ENCODE peak calls at places on chromosomes 4 and X, in six cellular contexts. Q is SJSA1, J is mesenchymal stem cell, P is cardiac muscle cell, V is left ventricle myocardium inferior, W is neural progenitor cell. A is an unnamed sample.

GRCh38 chrX:13824746-13825145 is 7.9 kb upstream of the GPM6B start:
- DNase-seq in J (no peak), P (no peak), Q (no peak), W (no peak), V (no peak), A (no peak)

GRCh38 chrX:153662266-153662665 is 11.3 kb downstream of the PNCK start:
- DNase-seq in J (peak; percentile 22), V (peak; percentile 43), Q (no peak), P (peak; percentile 33), W (peak; percentile 64), A (peak; percentile 65)

GRCh38 chr4:124206779-124207605 is 505.5 kb downstream of the ANKRD50 start:
- DNase-seq in Q (no peak), V (no peak), W (no peak), J (peak; percentile 80), P (peak; percentile 44), A (no peak)

GRCh38 chr4:65791111-65791806 is 121.0 kb upstream of the EPHA5 start:
- DNase-seq in V (no peak), J (no peak), W (no peak), Q (no peak), P (no peak), A (no peak)

GRCh38 chr4:108247511-108248088 is 78.9 kb upstream of the LEF1 start:
- DNase-seq in J (peak; percentile 33), P (no peak), V (no peak), W (peak; percentile 69), Q (no peak), A (no peak)

GRCh38 chr4:154562697-154563254 is at the start of gene FGB:
- DNase-seq in V (no peak), Q (no peak), J (no peak), P (no peak), W (no peak), A (no peak)

GRCh38 chr4:176840166-176840565 is 47.4 kb upstream of the VEGFC start:
- DNase-seq in V (no peak), W (no peak), P (peak; percentile 70), J (peak; percentile 77), Q (peak; percentile 47), A (no peak)

GRCh38 chrX:12118134-12118533 is 20.1 kb upstream of the FRMPD4 start:
- DNase-seq in V (no peak), W (no peak), J (peak; percentile 14), Q (no peak), P (no peak), A (no peak)

GRCh38 chr4:168803727-168804126 is 206.3 kb downstream of the CBR4 start:
- DNase-seq in W (peak; percentile 55), V (no peak), Q (peak; percentile 80), P (peak; percentile 74), J (peak; percentile 82), A (no peak)

GRCh38 chr4:101184668-101185067 is 162.7 kb downstream of the PPP3CA start:
- DNase-seq in J (no peak), W (peak; percentile 27), P (no peak), V (no peak), Q (no peak), A (no peak)

GRCh38 chr4:185634066-185634652 is 98.9 kb upstream of the PDLIM3 start:
- DNase-seq in Q (no peak), V (no peak), J (no peak), W (peak; percentile 16), P (no peak), A (no peak)

GRCh38 chrX:11437642-11438379 is 144.6 kb downstream of the AMELX start:
- DNase-seq in P (peak; percentile 80), J (peak; percentile 60), Q (no peak), W (no peak), V (peak; percentile 50), A (peak; percentile 51)

GRCh38 chr4:6955261-6955911 is 45.8 kb downstream of the TBC1D14 start:
- DNase-seq in V (no peak), J (no peak), Q (no peak), P (no peak), W (no peak), A (peak; percentile 81)

GRCh38 chr4:21949073-21949457 is 493 bp upstream of the KCNIP4 start:
- DNase-seq in P (peak; percentile 17), W (peak; percentile 46), V (no peak), J (no peak), Q (no peak), A (no peak)

GRCh38 chr4:185771696-185772390 is 40.2 kb downstream of the SORBS2 start:
- DNase-seq in J (no peak), V (no peak), W (no peak), P (peak; percentile 19), Q (no peak), A (no peak)

GRCh38 chrX:151386838-151387459 is 10.1 kb upstream of the VMA21 start:
- DNase-seq in P (peak; percentile 1), V (peak; percentile 22), W (no peak), Q (no peak), J (no peak), A (no peak)

GRCh38 chr4:128241425-128241913 is 46.1 kb downstream of the PGRMC2 start:
- DNase-seq in W (no peak), Q (peak; percentile 95), V (no peak), P (peak; percentile 95), J (peak; percentile 92), A (no peak)

GRCh38 chr4:98566491-98567008 is 91.9 kb downstream of the TSPAN5 start:
- DNase-seq in V (no peak), J (peak; percentile 62), P (peak; percentile 58), W (no peak), Q (no peak), A (no peak)

GRCh38 chr4:20272411-20272872 is 20.7 kb downstream of the SLIT2 start:
- DNase-seq in W (no peak), Q (no peak), V (no peak), P (no peak), J (peak; percentile 60), A (no peak)

GRCh38 chr4:151324449-151325319 is 721 bp downstream of the SH3D19 start:
- DNase-seq in P (peak; percentile 25), V (peak; percentile 29), W (peak; percentile 89), J (peak; percentile 87), Q (peak; percentile 53), A (peak; percentile 50)

GRCh38 chr4:37244583-37245390 is at the start of gene NWD2:
- DNase-seq in V (no peak), P (peak; percentile 7), J (peak; percentile 8), Q (no peak), W (peak; percentile 74), A (peak; percentile 46)

GRCh38 chr4:184534511-184535391 is 60.4 kb upstream of the IRF2 start:
- DNase-seq in Q (no peak), W (no peak), J (peak; percentile 79), P (peak; percentile 85), V (no peak), A (no peak)

GRCh38 chrX:146934256-146934655 is 119.7 kb upstream of the CXorf51A start:
- DNase-seq in V (no peak), J (no peak), Q (no peak), W (no peak), P (no peak), A (no peak)

GRCh38 chr4:629916-630641 is 4.7 kb downstream of the PDE6B start:
- DNase-seq in Q (no peak), P (no peak), J (no peak), W (no peak), V (peak; percentile 5), A (no peak)

GRCh38 chrX:36908801-36909403 is 99.3 kb upstream of the FAM47C start:
- DNase-seq in P (peak; percentile 40), Q (no peak), V (no peak), J (peak; percentile 26), W (peak; percentile 26), A (no peak)

GRCh38 chrX:10360121-10360520 is 203.3 kb downstream of the CLCN4 start:
- DNase-seq in J (no peak), P (peak; percentile 16), V (peak; percentile 18), W (peak; percentile 2), Q (no peak), A (no peak)

GRCh38 chrX:31743004-31743403 is 671.2 kb upstream of the FTHL17 start:
- DNase-seq in W (no peak), P (no peak), Q (no peak), J (no peak), V (no peak), A (no peak)

GRCh38 chrX:72307646-72308051 is 1.9 kb upstream of the CITED1 start:
- DNase-seq in Q (no peak), W (peak; percentile 33), V (no peak), J (no peak), P (no peak), A (no peak)

GRCh38 chrX:72306851-72307645 is 1.3 kb upstream of the CITED1 start:
- DNase-seq in J (peak; percentile 73), V (peak; percentile 46), W (peak; percentile 79), Q (peak; percentile 62), P (peak; percentile 70), A (peak; percentile 72)

GRCh38 chrX:72306085-72306801 is 529 bp upstream of the CITED1 start:
- DNase-seq in P (no peak), J (peak; percentile 13), V (no peak), Q (no peak), W (peak; percentile 54), A (no peak)

GRCh38 chrX:72305286-72306084 is at the start of gene CITED1:
- DNase-seq in Q (no peak), P (no peak), J (peak; percentile 18), W (peak; percentile 54), V (no peak), A (peak; percentile 41)

GRCh38 chrX:72304877-72305276 is 837 bp downstream of the CITED1 start:
- DNase-seq in V (no peak), W (peak; percentile 59), Q (no peak), J (peak; percentile 11), P (no peak), A (no peak)
- H3K4me1 ChIP-seq in V (peaks cover 38% of the 10 kb centered on the region), W (no peaks in the 10 kb centered on the region), Q (peaks cover 28% of the 10 kb centered on the region), J (peaks cover 19% of the 10 kb centered on the region), P (no peaks in the 10 kb centered on the region), A (peaks cover 22% of the 10 kb centered on the region)

GRCh38 chr4:4837921-4838601 is 21.4 kb upstream of the MSX1 start:
- DNase-seq in J (no peak), Q (no peak), W (peak; percentile 69), V (no peak), P (no peak), A (no peak)
- H3K4me3 ChIP-seq in J (no peak overlapping the region), Q (no peak overlapping the region), W (no peak overlapping the region), V (no peak overlapping the region), P (no peak overlapping the region), A (no peak overlapping the region)

GRCh38 chr4:113962719-113963274 is 16.6 kb downstream of the ARSJ start:
- DNase-seq in P (no peak), W (no peak), J (no peak), V (no peak), Q (no peak), A (no peak)
- H3K4me1 ChIP-seq in P (no peaks in the 10 kb centered on the region), W (no peaks in the 10 kb centered on the region), J (peaks cover 3% of the 10 kb centered on the region), V (peaks cover 4% of the 10 kb centered on the region), Q (peaks cover 44% of the 10 kb centered on the region), A (no peaks in the 10 kb centered on the region)

DNA sequence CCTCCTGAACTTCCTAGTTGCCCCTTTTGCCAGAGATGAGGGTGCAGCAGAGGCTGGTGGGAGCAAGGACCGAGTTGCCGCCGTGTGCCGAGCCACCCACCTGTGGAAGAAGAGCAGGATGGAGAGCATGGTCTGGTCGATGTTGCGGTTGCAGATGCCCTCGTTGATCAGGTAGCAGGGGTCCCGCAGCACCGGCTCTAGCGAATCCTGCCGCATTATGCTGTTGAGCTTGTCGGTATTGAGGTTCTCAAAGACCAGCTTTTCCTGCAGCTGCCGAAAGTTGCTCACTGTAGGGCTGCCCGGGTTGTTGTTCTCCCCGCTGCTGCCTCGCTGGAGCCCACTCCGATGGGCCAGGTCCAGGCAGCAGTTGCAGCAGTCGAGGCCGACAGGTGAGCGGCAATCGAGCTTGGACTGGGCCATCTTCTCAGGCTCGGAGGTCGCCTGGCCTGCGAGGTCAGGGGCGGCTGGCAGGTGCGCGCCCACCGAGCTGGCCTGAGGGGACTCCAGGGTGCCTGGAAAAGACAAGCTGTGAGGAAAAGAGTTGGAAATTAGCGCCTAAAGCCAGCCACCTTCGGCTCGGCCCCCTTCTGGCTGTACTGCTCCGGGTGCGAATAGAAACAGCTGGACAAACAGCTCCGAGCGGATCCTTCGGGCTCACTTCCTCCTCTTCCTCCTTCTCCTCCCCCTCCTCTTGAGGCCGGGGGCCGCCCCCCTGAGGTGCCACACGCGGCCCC is 420 bp downstream of the TSC22D3 start:
- DNase-seq in V (no peak), Q (no peak), P (no peak), J (no peak), W (peak; percentile 35), A (no peak)
- H3K4me3 ChIP-seq in V (peak overlapping the region; percentile 73), Q (peak overlapping the region; percentile 37), P (peak overlapping the region; percentile 36), J (peak overlapping the region; percentile 68), W (peak overlapping the region; percentile 56), A (peak overlapping the region; percentile 62)

A was measured in lower lobe of right lung.